ENCODE peak calls at places on chromosomes 6 and 20, in four cellular contexts. One of them, this sample, is unnamed.

GRCh38 chr6:90764001-90764400 is 177.1 kb upstream of the MAP3K7 start:
- DNase-seq in body of pancreas: no peak
- DNase-seq in GM12892: no peak
- DNase-seq in ovary: no peak
- DNase-seq in this sample: no peak

GRCh38 chr6:29809249-29809648 is 18.4 kb upstream of the HLA-G start:
- DNase-seq in body of pancreas: no peak
- DNase-seq in GM12892: no peak
- DNase-seq in ovary: no peak
- DNase-seq in this sample: no peak

GRCh38 chr6:53573299-53573698 is 28.4 kb upstream of the GCLC start:
- DNase-seq in GM12892: no peak
- DNase-seq in body of pancreas: no peak
- DNase-seq in ovary: no peak
- DNase-seq in this sample: no peak

GRCh38 chr20:61869750-61870507 is 195.8 kb downstream of the TAF4 start:
- DNase-seq in body of pancreas: no peak
- DNase-seq in ovary: no peak
- DNase-seq in GM12892: no peak
- DNase-seq in this sample: no peak

GRCh38 chr20:43959079-43959919 is 44.6 kb downstream of the TOX2 start:
- DNase-seq in ovary: no peak
- DNase-seq in GM12892: no peak
- DNase-seq in body of pancreas: peak; percentile 49
- DNase-seq in this sample: no peak

GRCh38 chr6:111950661-111951426 is 77.6 kb upstream of the FYN start:
- DNase-seq in body of pancreas: no peak
- DNase-seq in ovary: no peak
- DNase-seq in GM12892: no peak
- DNase-seq in this sample: no peak

GRCh38 chr6:161292650-161293281 is 18.9 kb upstream of the AGPAT4 start:
- DNase-seq in GM12892: no peak
- DNase-seq in body of pancreas: no peak
- DNase-seq in ovary: no peak
- DNase-seq in this sample: no peak

GRCh38 chr6:151067684-151068596 is 171.8 kb upstream of the AKAP12 start:
- DNase-seq in GM12892: no peak
- DNase-seq in body of pancreas: peak; percentile 50
- DNase-seq in ovary: peak; percentile 76
- DNase-seq in this sample: no peak

GRCh38 chr20:37734228-37734980 is 40.6 kb downstream of the CTNNBL1 start:
- DNase-seq in body of pancreas: no peak
- DNase-seq in ovary: no peak
- DNase-seq in GM12892: no peak
- DNase-seq in this sample: no peak

GRCh38 chr6:170279977-170280688 is 10.7 kb downstream of the DLL1 start:
- DNase-seq in ovary: peak; percentile 67
- DNase-seq in body of pancreas: peak; percentile 76
- DNase-seq in GM12892: no peak
- DNase-seq in this sample: no peak

GRCh38 chr20:56427797-56428196 is 15.7 kb downstream of the CASS4 start:
- DNase-seq in GM12892: no peak
- DNase-seq in body of pancreas: no peak
- DNase-seq in ovary: no peak
- DNase-seq in this sample: no peak

GRCh38 chr6:40996591-40997247 is 42.3 kb downstream of the UNC5CL start:
- DNase-seq in GM12892: no peak
- DNase-seq in ovary: no peak
- DNase-seq in body of pancreas: peak; percentile 89
- DNase-seq in this sample: no peak

GRCh38 chr20:47568019-47568418 is 66.3 kb downstream of the NCOA3 start:
- DNase-seq in GM12892: no peak
- DNase-seq in ovary: no peak
- DNase-seq in body of pancreas: peak; percentile 71
- DNase-seq in this sample: no peak

GRCh38 chr6:105794263-105794662 is 291.9 kb upstream of the PRDM1 start:
- DNase-seq in GM12892: no peak
- DNase-seq in ovary: peak; percentile 63
- DNase-seq in body of pancreas: peak; percentile 79
- DNase-seq in this sample: no peak

GRCh38 chr6:34465551-34466241 is at the start of gene PACSIN1:
- DNase-seq in ovary: no peak
- DNase-seq in body of pancreas: peak; percentile 65
- DNase-seq in GM12892: peak; percentile 57
- DNase-seq in this sample: peak; percentile 29

GRCh38 chr6:127514396-127515227 is 4.5 kb downstream of the MTCL3 start:
- DNase-seq in ovary: no peak
- DNase-seq in GM12892: no peak
- DNase-seq in body of pancreas: peak; percentile 33
- DNase-seq in this sample: no peak

GRCh38 chr6:13711384-13711725 is 280 bp downstream of the RANBP9 start:
- DNase-seq in GM12892: no peak
- DNase-seq in ovary: no peak
- DNase-seq in body of pancreas: no peak
- DNase-seq in this sample: peak; percentile 90

GRCh38 chr6:134943567-134944111 is 6.3 kb downstream of the ALDH8A1 start:
- DNase-seq in ovary: no peak
- DNase-seq in body of pancreas: no peak
- DNase-seq in GM12892: no peak
- DNase-seq in this sample: no peak

GRCh38 chr6:30397697-30398096 is 52.7 kb downstream of the RPP21 start:
- DNase-seq in body of pancreas: no peak
- DNase-seq in GM12892: no peak
- DNase-seq in ovary: no peak
- DNase-seq in this sample: no peak

GRCh38 chr6:85015396-85015990 is 251.1 kb upstream of the TBX18 start:
- DNase-seq in GM12892: no peak
- DNase-seq in ovary: peak; percentile 44
- DNase-seq in body of pancreas: peak; percentile 68
- DNase-seq in this sample: peak; percentile 24

GRCh38 chr6:47733879-47734558 is 35.6 kb downstream of the ADGRF4 start:
- DNase-seq in ovary: no peak
- DNase-seq in GM12892: no peak
- DNase-seq in body of pancreas: peak; percentile 7
- DNase-seq in this sample: peak; percentile 51

GRCh38 chr6:43720999-43721398 is 33.4 kb upstream of the MRPS18A start:
- DNase-seq in ovary: no peak
- DNase-seq in body of pancreas: no peak
- DNase-seq in GM12892: no peak
- DNase-seq in this sample: no peak

GRCh38 chr20:44154521-44155001 is 32.4 kb downstream of the JPH2 start:
- DNase-seq in ovary: no peak
- DNase-seq in body of pancreas: no peak
- DNase-seq in GM12892: no peak
- DNase-seq in this sample: no peak

GRCh38 chr6:41655706-41656668 is 17.7 kb downstream of the MDFI start:
- DNase-seq in body of pancreas: no peak
- DNase-seq in ovary: no peak
- DNase-seq in GM12892: no peak
- DNase-seq in this sample: no peak

GRCh38 chr6:22399693-22400092 is 102.9 kb upstream of the PRL start:
- DNase-seq in body of pancreas: no peak
- DNase-seq in GM12892: no peak
- DNase-seq in ovary: no peak
- DNase-seq in this sample: no peak

GRCh38 chr6:31633447-31633846 is 12.9 kb downstream of the PRRC2A start:
- DNase-seq in ovary: no peak
- DNase-seq in GM12892: no peak
- DNase-seq in body of pancreas: no peak
- DNase-seq in this sample: no peak

GRCh38 chr6:69179681-69180080 is 544.6 kb downstream of the ADGRB3 start:
- DNase-seq in body of pancreas: no peak
- DNase-seq in GM12892: no peak
- DNase-seq in ovary: no peak
- DNase-seq in this sample: peak; percentile 1

GRCh38 chr6:103367212-103367611 is 1492.5 kb downstream of the HACE1 start:
- DNase-seq in body of pancreas: no peak
- DNase-seq in GM12892: no peak
- DNase-seq in ovary: no peak
- DNase-seq in this sample: no peak

GRCh38 chr6:169646906-169647567 is 54.8 kb downstream of the WDR27 start:
- DNase-seq in ovary: no peak
- DNase-seq in body of pancreas: no peak
- DNase-seq in GM12892: no peak
- DNase-seq in this sample: no peak

GRCh38 chr6:150143521-150144293 is 863 bp downstream of the PPP1R14C start:
- DNase-seq in body of pancreas: peak; percentile 13
- DNase-seq in ovary: no peak
- DNase-seq in GM12892: no peak
- DNase-seq in this sample: no peak

GRCh38 chr20:52494244-52494643 is 302.7 kb upstream of the ZFP64 start:
- DNase-seq in ovary: no peak
- DNase-seq in body of pancreas: no peak
- DNase-seq in GM12892: no peak
- DNase-seq in this sample: no peak

DNA sequence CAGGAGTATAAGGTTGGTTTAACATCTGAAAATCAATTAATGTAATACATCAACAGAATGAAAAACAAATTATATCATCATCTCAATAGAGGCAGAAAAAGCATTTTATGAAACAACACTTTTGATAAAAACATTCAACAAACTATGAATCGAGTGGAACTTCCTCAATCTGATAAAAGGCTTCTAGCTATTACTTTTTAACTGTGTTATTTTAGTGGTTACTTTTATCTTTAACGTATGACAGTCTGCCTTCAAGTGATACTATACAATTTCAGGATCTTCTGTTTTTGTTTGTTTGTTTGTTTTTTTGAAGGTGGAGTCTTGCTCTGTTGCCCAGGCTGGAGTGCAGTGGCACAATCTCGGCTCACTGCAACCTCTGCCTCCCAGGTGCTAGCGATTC is 73.7 kb downstream of the ZFAND3 start:
- DNase-seq in body of pancreas: no peak
- DNase-seq in GM12892: no peak
- DNase-seq in ovary: no peak
- DNase-seq in this sample: no peak
- TF ChIP-seq POLR2A in body of pancreas: no peak
- TF ChIP-seq POLR2A in GM12892: no peak
- TF ChIP-seq POLR2A in ovary: no peak
- TF ChIP-seq POLR2A in this sample: no peak

GRCh38 chr6:125659887-125660286 is 89.5 kb upstream of the HEY2 start:
- DNase-seq in body of pancreas: no peak
- DNase-seq in ovary: no peak
- DNase-seq in GM12892: no peak
- DNase-seq in this sample: no peak

GRCh38 chr6:125665415-125665814 is 84.0 kb upstream of the HEY2 start:
- DNase-seq in ovary: no peak
- DNase-seq in GM12892: no peak
- DNase-seq in body of pancreas: no peak
- DNase-seq in this sample: no peak

GRCh38 chr6:125658759-125659431 is 90.5 kb upstream of the HEY2 start:
- DNase-seq in GM12892: no peak
- DNase-seq in body of pancreas: no peak
- DNase-seq in ovary: no peak
- DNase-seq in this sample: no peak

GRCh38 chr6:125658125-125658524 is 91.3 kb upstream of the HEY2 start:
- DNase-seq in GM12892: no peak
- DNase-seq in ovary: no peak
- DNase-seq in body of pancreas: no peak
- DNase-seq in this sample: no peak

GRCh38 chr6:125662301-125662700 is 87.1 kb upstream of the HEY2 start:
- DNase-seq in ovary: no peak
- DNase-seq in body of pancreas: no peak
- DNase-seq in GM12892: no peak
- DNase-seq in this sample: no peak
- TF ChIP-seq POLR2A in ovary: no peak
- TF ChIP-seq POLR2A in body of pancreas: no peak
- TF ChIP-seq POLR2A in GM12892: no peak
- TF ChIP-seq POLR2A in this sample: no peak

GRCh38 chr6:2958802-2959201 is 12.6 kb downstream of the SERPINB6 start:
- DNase-seq in ovary: no peak
- DNase-seq in body of pancreas: no peak
- DNase-seq in GM12892: no peak
- DNase-seq in this sample: no peak
- TF ChIP-seq POLR2A in ovary: no peak
- TF ChIP-seq POLR2A in body of pancreas: no peak
- TF ChIP-seq POLR2A in GM12892: no peak
- TF ChIP-seq POLR2A in this sample: no peak

GRCh38 chr20:63014710-63015109 is 7.9 kb upstream of the BHLHE23 start:
- DNase-seq in ovary: no peak
- DNase-seq in GM12892: no peak
- DNase-seq in body of pancreas: no peak
- DNase-seq in this sample: no peak
- TF ChIP-seq POLR2A in ovary: no peak
- TF ChIP-seq POLR2A in GM12892: no peak
- TF ChIP-seq POLR2A in body of pancreas: no peak
- TF ChIP-seq POLR2A in this sample: no peak

GRCh38 chr20:32651537-32651936 is 22.2 kb downstream of the C20orf203 start:
- DNase-seq in body of pancreas: no peak
- DNase-seq in ovary: no peak
- DNase-seq in GM12892: no peak
- DNase-seq in this sample: no peak

GRCh38 chr20:32649697-32650471 is 23.9 kb downstream of the C20orf203 start:
- DNase-seq in body of pancreas: no peak
- DNase-seq in ovary: no peak
- DNase-seq in GM12892: no peak
- DNase-seq in this sample: no peak

GRCh38 chr20:32650545-32650944 is 23.2 kb downstream of the C20orf203 start:
- DNase-seq in GM12892: no peak
- DNase-seq in body of pancreas: no peak
- DNase-seq in ovary: no peak
- DNase-seq in this sample: peak; percentile 57

GRCh38 chr20:32655903-32656500 is 17.7 kb downstream of the C20orf203 start:
- DNase-seq in body of pancreas: no peak
- DNase-seq in ovary: no peak
- DNase-seq in GM12892: no peak
- DNase-seq in this sample: no peak

GRCh38 chr20:32652739-32653526 is 20.8 kb downstream of the C20orf203 start:
- DNase-seq in body of pancreas: peak; percentile 90
- DNase-seq in ovary: peak; percentile 81
- DNase-seq in GM12892: peak; percentile 85
- DNase-seq in this sample: peak; percentile 80
- TF ChIP-seq POLR2A in body of pancreas: no peak
- TF ChIP-seq POLR2A in ovary: no peak
- TF ChIP-seq POLR2A in GM12892: no peak
- TF ChIP-seq POLR2A in this sample: no peak

DNA sequence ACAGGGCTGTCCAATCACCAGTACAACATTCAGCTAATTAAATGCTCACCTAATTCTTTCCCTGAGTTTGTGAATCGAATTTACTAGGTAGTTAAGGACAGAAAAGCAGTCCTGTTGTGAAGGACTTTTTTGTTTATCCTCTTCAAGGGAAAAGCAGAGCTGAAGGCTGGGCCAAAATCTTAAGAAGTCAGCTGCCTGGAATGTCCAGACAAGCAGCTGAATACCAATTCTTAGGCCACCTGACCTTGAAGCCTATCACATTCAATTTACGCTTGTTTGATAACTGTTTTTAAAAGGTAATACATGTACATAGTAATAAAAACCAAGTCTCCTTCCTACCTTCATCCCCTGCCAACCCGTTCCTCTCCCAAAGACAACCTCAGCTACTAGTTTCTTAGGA is 56.4 kb downstream of the UQCC1 start:
- DNase-seq in GM12892: no peak
- DNase-seq in ovary: no peak
- DNase-seq in body of pancreas: peak; percentile 10
- DNase-seq in this sample: no peak
- TF ChIP-seq POLR2A in GM12892: no peak
- TF ChIP-seq POLR2A in ovary: no peak
- TF ChIP-seq POLR2A in body of pancreas: no peak
- TF ChIP-seq POLR2A in this sample: no peak

GRCh38 chr20:31605031-31605901 is at the start of gene ID1:
- DNase-seq in ovary: peak; percentile 96
- DNase-seq in GM12892: peak; percentile 89
- DNase-seq in body of pancreas: peak; percentile 95
- DNase-seq in this sample: peak; percentile 94
- TF ChIP-seq POLR2A in ovary: peak; percentile 88
- TF ChIP-seq POLR2A in GM12892: no peak
- TF ChIP-seq POLR2A in body of pancreas: peak; percentile 89
- TF ChIP-seq POLR2A in this sample: peak; percentile 98

This sample was measured in erythroblast.